ENCODE peak calls at places on chromosomes 4 and X, in five cellular contexts. One of them, this sample, is unnamed.

GRCh38 chrX:34365482-34365881 is 233.4 kb upstream of the FAM47A start:
- DNase-seq in foreskin keratinocyte: no peak
- DNase-seq in hippocampal formation: no peak
- DNase-seq in HT-29: peak; percentile 15
- DNase-seq in substantia nigra: no peak
- DNase-seq in this sample: peak; percentile 18

GRCh38 chr4:118351851-118352827 is 664 bp downstream of the PRSS12 start:
- DNase-seq in foreskin keratinocyte: no peak
- DNase-seq in hippocampal formation: no peak
- DNase-seq in HT-29: no peak
- DNase-seq in substantia nigra: no peak
- DNase-seq in this sample: no peak

GRCh38 chr4:126086041-126086440 is 771.3 kb downstream of the FAT4 start:
- DNase-seq in foreskin keratinocyte: no peak
- DNase-seq in hippocampal formation: no peak
- DNase-seq in HT-29: no peak
- DNase-seq in substantia nigra: no peak
- DNase-seq in this sample: no peak

GRCh38 chrX:136055651-136056221 is 70.5 kb downstream of the SLC9A6 start:
- DNase-seq in foreskin keratinocyte: no peak
- DNase-seq in hippocampal formation: no peak
- DNase-seq in HT-29: no peak
- DNase-seq in substantia nigra: no peak
- DNase-seq in this sample: no peak

GRCh38 chr4:970854-971520 is 2.4 kb downstream of the DGKQ start:
- DNase-seq in foreskin keratinocyte: no peak
- DNase-seq in hippocampal formation: no peak
- DNase-seq in HT-29: no peak
- DNase-seq in substantia nigra: no peak
- DNase-seq in this sample: no peak

GRCh38 chr4:15605537-15605936 is 49.6 kb downstream of the FBXL5 start:
- DNase-seq in foreskin keratinocyte: no peak
- DNase-seq in hippocampal formation: no peak
- DNase-seq in HT-29: no peak
- DNase-seq in substantia nigra: no peak
- DNase-seq in this sample: no peak

GRCh38 chr4:55871299-55871800 is 17.9 kb downstream of the EXOC1 start:
- DNase-seq in foreskin keratinocyte: no peak
- DNase-seq in hippocampal formation: no peak
- DNase-seq in HT-29: no peak
- DNase-seq in substantia nigra: no peak
- DNase-seq in this sample: no peak

GRCh38 chr4:20337261-20337664 is 85.6 kb downstream of the SLIT2 start:
- DNase-seq in foreskin keratinocyte: no peak
- DNase-seq in hippocampal formation: no peak
- DNase-seq in HT-29: no peak
- DNase-seq in substantia nigra: no peak
- DNase-seq in this sample: no peak

GRCh38 chr4:8856835-8857590 is 14.6 kb downstream of the HMX1 start:
- DNase-seq in foreskin keratinocyte: no peak
- DNase-seq in hippocampal formation: no peak
- DNase-seq in HT-29: no peak
- DNase-seq in substantia nigra: no peak
- DNase-seq in this sample: no peak

GRCh38 chrX:55522577-55523254 is 33.1 kb upstream of the USP51 start:
- DNase-seq in foreskin keratinocyte: no peak
- DNase-seq in hippocampal formation: no peak
- DNase-seq in HT-29: no peak
- DNase-seq in substantia nigra: no peak
- DNase-seq in this sample: peak; percentile 2

GRCh38 chr4:8171941-8172924 is 13.6 kb upstream of the ABLIM2 start:
- DNase-seq in foreskin keratinocyte: no peak
- DNase-seq in hippocampal formation: no peak
- DNase-seq in HT-29: no peak
- DNase-seq in substantia nigra: no peak
- DNase-seq in this sample: no peak

GRCh38 chr4:123127865-123128264 is 205.5 kb upstream of the NUDT6 start:
- DNase-seq in foreskin keratinocyte: peak; percentile 64
- DNase-seq in hippocampal formation: no peak
- DNase-seq in HT-29: no peak
- DNase-seq in substantia nigra: no peak
- DNase-seq in this sample: no peak

GRCh38 chr4:65943076-65943475 is 272.8 kb upstream of the EPHA5 start:
- DNase-seq in foreskin keratinocyte: peak; percentile 47
- DNase-seq in hippocampal formation: no peak
- DNase-seq in HT-29: peak; percentile 79
- DNase-seq in substantia nigra: no peak
- DNase-seq in this sample: no peak

GRCh38 chrX:42220083-42220482 is 296.7 kb upstream of the CASK start:
- DNase-seq in foreskin keratinocyte: no peak
- DNase-seq in hippocampal formation: no peak
- DNase-seq in HT-29: no peak
- DNase-seq in substantia nigra: no peak
- DNase-seq in this sample: no peak

GRCh38 chrX:102765794-102766193 is 45.3 kb downstream of the GPRASP3 start:
- DNase-seq in foreskin keratinocyte: no peak
- DNase-seq in hippocampal formation: no peak
- DNase-seq in HT-29: no peak
- DNase-seq in substantia nigra: no peak
- DNase-seq in this sample: no peak

GRCh38 chrX:123320622-123321021 is 136.5 kb downstream of the GRIA3 start:
- DNase-seq in foreskin keratinocyte: no peak
- DNase-seq in hippocampal formation: no peak
- DNase-seq in HT-29: no peak
- DNase-seq in substantia nigra: no peak
- DNase-seq in this sample: no peak

GRCh38 chr4:157713342-157713741 is 459.5 kb downstream of the GASK1B start:
- DNase-seq in foreskin keratinocyte: no peak
- DNase-seq in hippocampal formation: no peak
- DNase-seq in HT-29: no peak
- DNase-seq in substantia nigra: no peak
- DNase-seq in this sample: peak; percentile 21

GRCh38 chrX:1528884-1529203 is 8.1 kb downstream of the P2RY8 start:
- DNase-seq in foreskin keratinocyte: no peak
- DNase-seq in hippocampal formation: no peak
- DNase-seq in HT-29: no peak
- DNase-seq in substantia nigra: no peak
- DNase-seq in this sample: no peak

GRCh38 chr4:53601251-53601764 is 10.0 kb upstream of the LNX1 start:
- DNase-seq in foreskin keratinocyte: no peak
- DNase-seq in hippocampal formation: no peak
- DNase-seq in HT-29: peak; percentile 82
- DNase-seq in substantia nigra: no peak
- DNase-seq in this sample: no peak

GRCh38 chr4:139123910-139124309 is 53.1 kb downstream of the ELF2 start:
- DNase-seq in foreskin keratinocyte: no peak
- DNase-seq in hippocampal formation: no peak
- DNase-seq in HT-29: no peak
- DNase-seq in substantia nigra: no peak
- DNase-seq in this sample: no peak

GRCh38 chr4:38449506-38450174 is 214.4 kb upstream of the KLF3 start:
- DNase-seq in foreskin keratinocyte: no peak
- DNase-seq in hippocampal formation: no peak
- DNase-seq in HT-29: peak; percentile 65
- DNase-seq in substantia nigra: no peak
- DNase-seq in this sample: no peak

GRCh38 chr4:109953556-109953955 is 40.9 kb downstream of the EGF start:
- DNase-seq in foreskin keratinocyte: no peak
- DNase-seq in hippocampal formation: no peak
- DNase-seq in HT-29: no peak
- DNase-seq in substantia nigra: no peak
- DNase-seq in this sample: no peak

GRCh38 chr4:8394125-8394524 is 46.4 kb downstream of the ACOX3 start:
- DNase-seq in foreskin keratinocyte: no peak
- DNase-seq in hippocampal formation: peak; percentile 63
- DNase-seq in HT-29: no peak
- DNase-seq in substantia nigra: peak; percentile 50
- DNase-seq in this sample: peak; percentile 72